ENCODE peak calls at places on chromosomes 2 and 18, in five cellular contexts. G is SJSA1, X is H1, Z is D341Med, I is HTR-8/SVneo. L is an unnamed sample.
A peak's percentile ranks its signal among the peaks of the same experiment; 100 is the strongest.

GRCh38 chr2:44940612-44941464 is 664 bp upstream of the SIX3 start:
- DNase-seq in G (no peak), X (no peak), Z (no peak), I (no peak), L (no peak)

GRCh38 chr2:103008586-103008985 is 246.8 kb downstream of the TMEM182 start:
- DNase-seq in G (no peak), X (peak; percentile 44), Z (peak; percentile 20), I (no peak), L (no peak)

GRCh38 chr2:73105511-73105971 is 7.2 kb downstream of the RAB11FIP5 start:
- DNase-seq in G (no peak), X (no peak), Z (no peak), I (no peak), L (no peak)

GRCh38 chr18:43277164-43277600 is at the start of gene SYT4:
- DNase-seq in G (no peak), X (peak; percentile 80), Z (peak; percentile 62), I (no peak), L (no peak)

GRCh38 chr2:189178726-189179606 is 595 bp downstream of the COL5A2 start:
- DNase-seq in G (peak; percentile 68), X (no peak), Z (no peak), I (peak; percentile 25), L (no peak)

GRCh38 chr2:151156431-151156830 is 105.2 kb downstream of the RBM43 start:
- DNase-seq in G (no peak), X (no peak), Z (no peak), I (no peak), L (no peak)

GRCh38 chr2:234378440-234378839 is 118.4 kb downstream of the ARL4C start:
- DNase-seq in G (no peak), X (no peak), Z (no peak), I (no peak), L (no peak)

GRCh38 chr2:212385241-212385640 is 153.4 kb downstream of the ERBB4 start:
- DNase-seq in G (no peak), X (no peak), Z (no peak), I (no peak), L (no peak)

GRCh38 chr2:240143801-240144648 is 3.6 kb upstream of the OTOS start:
- DNase-seq in G (peak; percentile 71), X (peak; percentile 98), Z (peak; percentile 90), I (peak; percentile 82), L (peak; percentile 43)

GRCh38 chr18:708096-708495 is 4.3 kb downstream of the ENOSF1 start:
- DNase-seq in G (no peak), X (peak; percentile 11), Z (no peak), I (no peak), L (no peak)

GRCh38 chr2:142130111-142131015 is 453 bp downstream of the LRP1B start:
- DNase-seq in G (peak; percentile 40), X (peak; percentile 78), Z (peak; percentile 49), I (peak; percentile 9), L (no peak)

GRCh38 chr18:47794725-47795447 is 135.6 kb downstream of the SMAD2 start:
- DNase-seq in G (no peak), X (no peak), Z (no peak), I (no peak), L (no peak)

GRCh38 chr18:34595673-34596072 is 114.4 kb upstream of the DTNA start:
- DNase-seq in G (no peak), X (no peak), Z (peak; percentile 43), I (no peak), L (no peak)

GRCh38 chr18:48842259-48843061 is 108.3 kb downstream of the SMAD7 start:
- DNase-seq in G (no peak), X (no peak), Z (no peak), I (no peak), L (no peak)

GRCh38 chr18:47996091-47996541 is 65.7 kb upstream of the SMAD2 start:
- DNase-seq in G (no peak), X (no peak), Z (peak; percentile 81), I (no peak), L (no peak)

GRCh38 chr2:201093573-201093972 is 21.8 kb downstream of the NDUFB3 start:
- DNase-seq in G (no peak), X (no peak), Z (no peak), I (no peak), L (no peak)

GRCh38 chr2:160491922-160492371 is 1.7 kb downstream of the RBMS1 start:
- DNase-seq in G (peak; percentile 76), X (no peak), Z (no peak), I (no peak), L (no peak)

GRCh38 chr2:231287696-231288095 is 89.3 kb downstream of the ARMC9 start:
- DNase-seq in G (no peak), X (no peak), Z (no peak), I (no peak), L (no peak)

GRCh38 chr2:29463181-29463900 is 348.1 kb downstream of the CLIP4 start:
- DNase-seq in G (no peak), X (no peak), Z (no peak), I (peak; percentile 76), L (no peak)

GRCh38 chr2:196500686-196501431 is 138.7 kb upstream of the CCDC150 start:
- DNase-seq in G (no peak), X (no peak), Z (no peak), I (peak; percentile 23), L (no peak)

GRCh38 chr18:10381516-10381915 is 72.9 kb upstream of the APCDD1 start:
- DNase-seq in G (no peak), X (no peak), Z (no peak), I (no peak), L (no peak)

GRCh38 chr2:238254095-238254494 is 14.3 kb upstream of the HES6 start:
- DNase-seq in G (no peak), X (no peak), Z (no peak), I (no peak), L (no peak)

GRCh38 chr2:215431778-215432758 is 3.8 kb downstream of the FN1 start:
- DNase-seq in G (no peak), X (no peak), Z (no peak), I (no peak), L (no peak)

GRCh38 chr18:46573156-46573555 is 83.9 kb downstream of the LOXHD1 start:
- DNase-seq in G (no peak), X (peak; percentile 32), Z (no peak), I (no peak), L (no peak)

GRCh38 chr2:20040489-20041172 is 10.8 kb downstream of the LAPTM4A start:
- DNase-seq in G (no peak), X (no peak), Z (no peak), I (no peak), L (no peak)

GRCh38 chr2:176507736-176508135 is 238.5 kb downstream of the MTX2 start:
- DNase-seq in G (no peak), X (no peak), Z (no peak), I (no peak), L (no peak)

GRCh38 chr2:105749583-105750399 is 5.1 kb downstream of the NCK2 start:
- DNase-seq in G (no peak), X (no peak), Z (no peak), I (no peak), L (no peak)

GRCh38 chr2:137865954-137866540 is 98.2 kb upstream of the HNMT start:
- DNase-seq in G (no peak), X (peak; percentile 76), Z (peak; percentile 62), I (peak; percentile 11), L (no peak)

GRCh38 chr18:32920796-32921787 is 148.3 kb upstream of the KLHL14 start:
- DNase-seq in G (peak; percentile 59), X (no peak), Z (no peak), I (no peak), L (no peak)

GRCh38 chr2:60839126-60839813 is 42.1 kb upstream of the REL start:
- DNase-seq in G (no peak), X (no peak), Z (no peak), I (no peak), L (no peak)

GRCh38 chr18:21682276-21683051 is 22.1 kb downstream of the ABHD3 start:
- DNase-seq in G (no peak), X (no peak), Z (no peak), I (no peak), L (no peak)

GRCh38 chr2:237512774-237513466 is 25.9 kb downstream of the MLPH start:
- DNase-seq in G (peak; percentile 88), X (peak; percentile 89), Z (peak; percentile 89), I (peak; percentile 90), L (peak; percentile 72)

GRCh38 chr2:125168442-125168841 is 1143.4 kb downstream of the CNTNAP5 start:
- DNase-seq in G (no peak), X (no peak), Z (no peak), I (no peak), L (no peak)

GRCh38 chr18:47990981-47991380 is 60.5 kb upstream of the SMAD2 start:
- DNase-seq in G (no peak), X (no peak), Z (peak; percentile 83), I (no peak), L (no peak)

GRCh38 chr18:22470511-22471181 is 52.9 kb upstream of the CTAGE1 start:
- DNase-seq in G (no peak), X (no peak), Z (no peak), I (no peak), L (no peak)

GRCh38 chr2:118049140-118050128 is 35.6 kb upstream of the CCDC93 start:
- DNase-seq in G (no peak), X (no peak), Z (no peak), I (no peak), L (no peak)

GRCh38 chr18:36950960-36951359 is 122.0 kb downstream of the KIAA1328 start:
- DNase-seq in G (no peak), X (no peak), Z (no peak), I (no peak), L (no peak)

GRCh38 chr18:8329186-8329771 is 280.0 kb upstream of the RAB12 start:
- DNase-seq in G (no peak), X (no peak), Z (no peak), I (no peak), L (no peak)

GRCh38 chr2:223612501-223612900 is 10.3 kb upstream of the SCG2 start:
- DNase-seq in G (no peak), X (no peak), Z (no peak), I (no peak), L (no peak)